ENCODE peak calls at places on chromosome 20, in eight cellular contexts. One of them, this sample, is unnamed.

GRCh38 chr20:15220778-15221565 is 883.6 kb upstream of the FLRT3 start:
- DNase-seq in bronchial epithelial cell: peak; percentile 78
- DNase-seq in right cardiac atrium: no peak
- DNase-seq in SJSA1: no peak
- DNase-seq in HAP-1: no peak
- DNase-seq in A673: no peak
- DNase-seq in CD8-positive, alpha-beta T cell: no peak
- DNase-seq in BE2C: no peak
- DNase-seq in this sample: no peak

GRCh38 chr20:14406495-14406894 is 69.1 kb upstream of the FLRT3 start:
- DNase-seq in right cardiac atrium: no peak
- DNase-seq in SJSA1: no peak
- DNase-seq in HAP-1: no peak
- DNase-seq in BE2C: no peak
- DNase-seq in CD8-positive, alpha-beta T cell: no peak
- DNase-seq in bronchial epithelial cell: peak; percentile 93
- DNase-seq in A673: no peak
- DNase-seq in this sample: no peak

GRCh38 chr20:46308258-46309157 is at the start of gene CDH22:
- DNase-seq in HAP-1: peak; percentile 67
- DNase-seq in SJSA1: no peak
- DNase-seq in bronchial epithelial cell: no peak
- DNase-seq in A673: peak; percentile 72
- DNase-seq in right cardiac atrium: peak; percentile 49
- DNase-seq in BE2C: peak; percentile 82
- DNase-seq in CD8-positive, alpha-beta T cell: no peak
- DNase-seq in this sample: peak; percentile 39

GRCh38 chr20:49505518-49505917 is 23.1 kb upstream of the KCNB1 start:
- DNase-seq in SJSA1: no peak
- DNase-seq in A673: peak; percentile 70
- DNase-seq in right cardiac atrium: peak; percentile 51
- DNase-seq in HAP-1: peak; percentile 23
- DNase-seq in CD8-positive, alpha-beta T cell: no peak
- DNase-seq in BE2C: peak; percentile 87
- DNase-seq in bronchial epithelial cell: no peak
- DNase-seq in this sample: peak; percentile 80

GRCh38 chr20:51541189-51542032 is 1.1 kb downstream of the NFATC2 start:
- DNase-seq in right cardiac atrium: peak; percentile 85
- DNase-seq in HAP-1: peak; percentile 67
- DNase-seq in SJSA1: no peak
- DNase-seq in BE2C: no peak
- DNase-seq in A673: peak; percentile 62
- DNase-seq in bronchial epithelial cell: peak; percentile 32
- DNase-seq in CD8-positive, alpha-beta T cell: peak; percentile 81
- DNase-seq in this sample: no peak

GRCh38 chr20:3407426-3408250 is at the start of gene DNAAF9:
- DNase-seq in SJSA1: peak; percentile 84
- DNase-seq in bronchial epithelial cell: peak; percentile 82
- DNase-seq in A673: peak; percentile 82
- DNase-seq in HAP-1: peak; percentile 85
- DNase-seq in right cardiac atrium: peak; percentile 75
- DNase-seq in CD8-positive, alpha-beta T cell: peak; percentile 83
- DNase-seq in BE2C: peak; percentile 89
- DNase-seq in this sample: peak; percentile 86

GRCh38 chr20:24277196-24277595 is 192.2 kb upstream of the SYNDIG1 start:
- DNase-seq in BE2C: no peak
- DNase-seq in right cardiac atrium: no peak
- DNase-seq in bronchial epithelial cell: no peak
- DNase-seq in SJSA1: no peak
- DNase-seq in A673: no peak
- DNase-seq in CD8-positive, alpha-beta T cell: no peak
- DNase-seq in HAP-1: no peak
- DNase-seq in this sample: no peak

GRCh38 chr20:31260326-31260932 is 3.0 kb downstream of the DEFB115 start:
- DNase-seq in HAP-1: peak; percentile 45
- DNase-seq in A673: peak; percentile 43
- DNase-seq in BE2C: no peak
- DNase-seq in SJSA1: no peak
- DNase-seq in CD8-positive, alpha-beta T cell: no peak
- DNase-seq in bronchial epithelial cell: peak; percentile 21
- DNase-seq in right cardiac atrium: no peak
- DNase-seq in this sample: peak; percentile 74

GRCh38 chr20:37915434-37915787 is 12.5 kb downstream of the VSTM2L start:
- DNase-seq in CD8-positive, alpha-beta T cell: no peak
- DNase-seq in A673: no peak
- DNase-seq in BE2C: no peak
- DNase-seq in bronchial epithelial cell: no peak
- DNase-seq in right cardiac atrium: no peak
- DNase-seq in HAP-1: no peak
- DNase-seq in SJSA1: no peak
- DNase-seq in this sample: no peak
- H3K27me3 ChIP-seq in CD8-positive, alpha-beta T cell: peaks cover 3% of the 10 kb centered on the region
- H3K27me3 ChIP-seq in A673: no peaks in the 10 kb centered on the region
- H3K27me3 ChIP-seq in BE2C: no peaks in the 10 kb centered on the region
- H3K27me3 ChIP-seq in bronchial epithelial cell: no peaks in the 10 kb centered on the region
- H3K27me3 ChIP-seq in right cardiac atrium: no peaks in the 10 kb centered on the region
- H3K27me3 ChIP-seq in HAP-1: no peaks in the 10 kb centered on the region
- H3K27me3 ChIP-seq in SJSA1: peaks cover 9% of the 10 kb centered on the region
- H3K27me3 ChIP-seq in this sample: peaks cover 26% of the 10 kb centered on the region

DNA sequence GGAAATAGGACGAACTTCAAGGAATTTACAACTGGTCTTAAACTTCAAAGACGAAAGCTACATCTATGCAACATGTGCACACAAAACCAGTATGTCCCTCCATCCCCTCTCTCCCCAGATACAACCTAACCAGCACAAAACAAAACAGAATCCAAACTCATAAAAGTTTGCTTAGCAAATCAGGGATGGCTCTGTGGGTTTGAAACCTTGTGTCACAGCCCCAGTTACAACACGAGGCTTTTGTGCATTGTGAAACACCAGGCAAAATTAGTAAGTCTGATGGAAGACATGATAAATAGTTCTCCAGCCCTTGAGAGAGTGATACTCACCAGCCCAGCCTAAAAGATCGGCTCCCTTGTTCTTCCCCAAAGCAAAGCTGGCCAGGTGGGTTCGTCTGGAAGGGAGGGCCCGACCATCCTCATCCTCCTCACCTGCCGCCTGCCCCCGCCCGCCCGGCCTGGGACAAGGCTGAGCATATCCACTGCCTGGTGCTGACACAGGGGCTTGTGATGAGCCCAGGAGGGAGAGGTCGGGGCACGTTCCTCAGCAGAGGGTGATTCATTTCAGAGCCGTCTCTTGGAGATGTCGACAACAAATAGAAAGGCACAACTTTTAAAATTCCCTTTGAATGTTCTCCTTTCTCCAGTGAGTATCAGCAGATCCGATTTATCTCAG is 198.0 kb downstream of the TFAP2C start:
- DNase-seq in BE2C: no peak
- DNase-seq in right cardiac atrium: no peak
- DNase-seq in HAP-1: no peak
- DNase-seq in bronchial epithelial cell: peak; percentile 91
- DNase-seq in A673: peak; percentile 11
- DNase-seq in CD8-positive, alpha-beta T cell: no peak
- DNase-seq in SJSA1: no peak
- DNase-seq in this sample: no peak
- H3K4me3 ChIP-seq in BE2C: no peak overlapping the region
- H3K4me3 ChIP-seq in right cardiac atrium: no peak overlapping the region
- H3K4me3 ChIP-seq in HAP-1: no peak overlapping the region
- H3K4me3 ChIP-seq in bronchial epithelial cell: no peak overlapping the region
- H3K4me3 ChIP-seq in A673: no peak overlapping the region
- H3K4me3 ChIP-seq in CD8-positive, alpha-beta T cell: no peak overlapping the region
- H3K4me3 ChIP-seq in SJSA1: no peak overlapping the region
- H3K4me3 ChIP-seq in this sample: no peak overlapping the region

GRCh38 chr20:32907886-32908285 is 49.2 kb downstream of the EFCAB8 start:
- DNase-seq in right cardiac atrium: no peak
- DNase-seq in A673: no peak
- DNase-seq in bronchial epithelial cell: no peak
- DNase-seq in SJSA1: no peak
- DNase-seq in CD8-positive, alpha-beta T cell: no peak
- DNase-seq in HAP-1: no peak
- DNase-seq in BE2C: no peak
- DNase-seq in this sample: no peak
- H3K27me3 ChIP-seq in right cardiac atrium: no peaks in the 10 kb centered on the region
- H3K27me3 ChIP-seq in A673: no peaks in the 10 kb centered on the region
- H3K27me3 ChIP-seq in bronchial epithelial cell: no peaks in the 10 kb centered on the region
- H3K27me3 ChIP-seq in SJSA1: peaks cover 7% of the 10 kb centered on the region
- H3K27me3 ChIP-seq in CD8-positive, alpha-beta T cell: no peaks in the 10 kb centered on the region
- H3K27me3 ChIP-seq in HAP-1: no peaks in the 10 kb centered on the region
- H3K27me3 ChIP-seq in BE2C: no peaks in the 10 kb centered on the region
- H3K27me3 ChIP-seq in this sample: no peaks in the 10 kb centered on the region

GRCh38 chr20:35616465-35617396 is 1.1 kb downstream of the SPAG4 start:
- DNase-seq in bronchial epithelial cell: peak; percentile 98
- DNase-seq in SJSA1: peak; percentile 69
- DNase-seq in CD8-positive, alpha-beta T cell: no peak
- DNase-seq in A673: peak; percentile 100
- DNase-seq in HAP-1: peak; percentile 95
- DNase-seq in BE2C: peak; percentile 93
- DNase-seq in right cardiac atrium: peak; percentile 94
- DNase-seq in this sample: peak; percentile 93

GRCh38 chr20:35618372-35619131 is 2.9 kb downstream of the SPAG4 start:
- DNase-seq in bronchial epithelial cell: peak; percentile 29
- DNase-seq in BE2C: peak; percentile 31
- DNase-seq in A673: peak; percentile 39
- DNase-seq in SJSA1: no peak
- DNase-seq in HAP-1: peak; percentile 54
- DNase-seq in right cardiac atrium: peak; percentile 40
- DNase-seq in CD8-positive, alpha-beta T cell: peak; percentile 59
- DNase-seq in this sample: peak; percentile 40

GRCh38 chr20:35617397-35618031 is 1.9 kb downstream of the SPAG4 start:
- DNase-seq in BE2C: peak; percentile 75
- DNase-seq in right cardiac atrium: peak; percentile 67
- DNase-seq in CD8-positive, alpha-beta T cell: peak; percentile 64
- DNase-seq in HAP-1: peak; percentile 86
- DNase-seq in SJSA1: no peak
- DNase-seq in A673: peak; percentile 47
- DNase-seq in bronchial epithelial cell: peak; percentile 68
- DNase-seq in this sample: peak; percentile 83

GRCh38 chr20:35618032-35618371 is 2.4 kb downstream of the SPAG4 start:
- DNase-seq in A673: no peak
- DNase-seq in BE2C: no peak
- DNase-seq in CD8-positive, alpha-beta T cell: no peak
- DNase-seq in right cardiac atrium: no peak
- DNase-seq in SJSA1: no peak
- DNase-seq in bronchial epithelial cell: no peak
- DNase-seq in HAP-1: no peak
- DNase-seq in this sample: no peak

GRCh38 chr20:35615667-35616464 is at the start of gene SPAG4:
- DNase-seq in bronchial epithelial cell: no peak
- DNase-seq in right cardiac atrium: peak; percentile 99
- DNase-seq in A673: no peak
- DNase-seq in SJSA1: peak; percentile 99
- DNase-seq in CD8-positive, alpha-beta T cell: peak; percentile 100
- DNase-seq in BE2C: peak; percentile 100
- DNase-seq in HAP-1: peak; percentile 100
- DNase-seq in this sample: peak; percentile 100
- H3K4me3 ChIP-seq in bronchial epithelial cell: peak within 1 kb of the TSS; percentile 51
- H3K4me3 ChIP-seq in right cardiac atrium: peak within 1 kb of the TSS; percentile 49
- H3K4me3 ChIP-seq in A673: peak within 1 kb of the TSS; percentile 51
- H3K4me3 ChIP-seq in SJSA1: peak within 1 kb of the TSS; percentile 41
- H3K4me3 ChIP-seq in CD8-positive, alpha-beta T cell: peak within 1 kb of the TSS; percentile 73
- H3K4me3 ChIP-seq in BE2C: peak within 1 kb of the TSS; percentile 80
- H3K4me3 ChIP-seq in HAP-1: peak within 1 kb of the TSS; percentile 45
- H3K4me3 ChIP-seq in this sample: peak within 1 kb of the TSS; percentile 63

GRCh38 chr20:64216036-64216435 is 39.5 kb upstream of the PCMTD2 start:
- DNase-seq in right cardiac atrium: no peak
- DNase-seq in bronchial epithelial cell: peak; percentile 28
- DNase-seq in BE2C: no peak
- DNase-seq in SJSA1: no peak
- DNase-seq in CD8-positive, alpha-beta T cell: no peak
- DNase-seq in A673: no peak
- DNase-seq in HAP-1: peak; percentile 16
- DNase-seq in this sample: no peak

GRCh38 chr20:64217539-64217938 is 38.0 kb upstream of the PCMTD2 start:
- DNase-seq in A673: no peak
- DNase-seq in SJSA1: no peak
- DNase-seq in CD8-positive, alpha-beta T cell: no peak
- DNase-seq in BE2C: peak; percentile 56
- DNase-seq in bronchial epithelial cell: no peak
- DNase-seq in HAP-1: no peak
- DNase-seq in right cardiac atrium: no peak
- DNase-seq in this sample: no peak

GRCh38 chr20:64214952-64215351 is 40.6 kb upstream of the PCMTD2 start:
- DNase-seq in CD8-positive, alpha-beta T cell: no peak
- DNase-seq in bronchial epithelial cell: peak; percentile 27
- DNase-seq in right cardiac atrium: no peak
- DNase-seq in A673: no peak
- DNase-seq in SJSA1: no peak
- DNase-seq in BE2C: no peak
- DNase-seq in HAP-1: no peak
- DNase-seq in this sample: peak; percentile 35

GRCh38 chr20:64219202-64219601 is 36.3 kb upstream of the PCMTD2 start:
- DNase-seq in BE2C: no peak
- DNase-seq in right cardiac atrium: no peak
- DNase-seq in bronchial epithelial cell: no peak
- DNase-seq in A673: no peak
- DNase-seq in CD8-positive, alpha-beta T cell: no peak
- DNase-seq in HAP-1: no peak
- DNase-seq in SJSA1: no peak
- DNase-seq in this sample: no peak

DNA sequence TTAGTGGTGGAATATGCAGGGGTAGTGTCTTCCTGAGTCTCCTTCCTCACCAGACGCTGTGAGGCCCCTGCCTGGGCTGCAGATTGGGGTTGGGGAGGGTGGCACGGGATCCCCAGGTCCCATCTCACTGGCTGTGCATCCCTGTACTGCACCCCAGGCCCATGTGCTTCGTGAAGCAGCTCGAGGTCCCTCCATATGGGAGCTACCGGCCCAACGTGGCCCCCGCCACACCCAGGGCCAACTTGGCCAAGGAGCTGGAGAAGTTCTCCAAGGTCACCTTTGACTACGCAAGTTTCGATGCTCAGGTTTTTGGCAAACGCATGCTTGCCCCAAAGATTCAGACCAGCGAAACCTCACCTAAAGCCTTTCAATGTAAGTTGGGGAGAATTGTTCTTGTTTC is 38.6 kb upstream of the PCMTD2 start:
- DNase-seq in CD8-positive, alpha-beta T cell: no peak
- DNase-seq in bronchial epithelial cell: no peak
- DNase-seq in BE2C: no peak
- DNase-seq in HAP-1: no peak
- DNase-seq in A673: no peak
- DNase-seq in right cardiac atrium: no peak
- DNase-seq in SJSA1: no peak
- DNase-seq in this sample: no peak
- H3K27me3 ChIP-seq in CD8-positive, alpha-beta T cell: no peaks in the 10 kb centered on the region
- H3K27me3 ChIP-seq in bronchial epithelial cell: peaks cover 14% of the 10 kb centered on the region
- H3K27me3 ChIP-seq in BE2C: no peaks in the 10 kb centered on the region
- H3K27me3 ChIP-seq in HAP-1: no peaks in the 10 kb centered on the region
- H3K27me3 ChIP-seq in A673: no peaks in the 10 kb centered on the region
- H3K27me3 ChIP-seq in right cardiac atrium: no peaks in the 10 kb centered on the region
- H3K27me3 ChIP-seq in SJSA1: peaks cover 55% of the 10 kb centered on the region
- H3K27me3 ChIP-seq in this sample: peaks cover 6% of the 10 kb centered on the region

This sample was measured in SJCRH30.